ENCODE peak calls at places on chromosome X, in eight cellular contexts. H is GM23338, S is left lung, V is upper lobe of left lung, U is cardiac fibroblast, N is chondrocyte, R is OCI-LY7, T is mesothelial cell of epicardium. X is an unnamed sample.

GRCh38 chrX:11704725-11705495 is 39.2 kb upstream of the ARHGAP6 start:
- DNase-seq in R (no peak), S (no peak), V (no peak), N (no peak), T (no peak), H (peak; percentile 1), U (peak; percentile 26), X (no peak)

GRCh38 chrX:101232316-101232715 is 12.7 kb downstream of the DRP2 start:
- DNase-seq in R (no peak), V (no peak), H (no peak), S (no peak), N (no peak), U (no peak), T (no peak), X (no peak)

GRCh38 chrX:38332505-38332904 is 5.2 kb upstream of the RPGR start:
- DNase-seq in H (no peak), T (no peak), S (no peak), N (no peak), R (no peak), U (no peak), V (no peak), X (no peak)

GRCh38 chrX:71941145-71941544 is 30.5 kb downstream of the NHSL2 start:
- DNase-seq in S (no peak), V (no peak), R (no peak), U (no peak), T (no peak), H (no peak), N (no peak), X (no peak)

GRCh38 chrX:125108926-125109325 is 210.7 kb upstream of the TEX13C start:
- DNase-seq in V (no peak), N (no peak), H (no peak), R (no peak), U (no peak), T (no peak), S (no peak), X (no peak)

GRCh38 chrX:98405376-98405775 is 1521.7 kb downstream of the RPA4 start:
- DNase-seq in U (no peak), N (no peak), R (no peak), T (no peak), H (no peak), V (no peak), S (no peak), X (no peak)

GRCh38 chrX:135740683-135741149 is 27.3 kb downstream of the CT45A3 start:
- DNase-seq in R (peak; percentile 5), T (no peak), N (peak; percentile 68), V (no peak), S (no peak), U (no peak), H (peak; percentile 78), X (peak; percentile 61)

GRCh38 chrX:103311401-103311785 is 603 bp upstream of the BEX2 start:
- DNase-seq in N (no peak), S (no peak), U (no peak), V (no peak), H (no peak), T (no peak), R (no peak), X (no peak)

GRCh38 chrX:104330966-104331365 is 76.2 kb upstream of the ESX1 start:
- DNase-seq in H (no peak), U (peak; percentile 29), R (no peak), T (no peak), S (no peak), N (no peak), V (no peak), X (no peak)

GRCh38 chrX:16300831-16301230 is 133.6 kb downstream of the MAGEB17 start:
- DNase-seq in V (no peak), H (no peak), T (no peak), U (no peak), R (no peak), N (no peak), S (no peak), X (no peak)

GRCh38 chrX:49001521-49002090 is 458 bp downstream of the GRIPAP1 start:
- DNase-seq in U (peak; percentile 46), N (peak; percentile 56), V (peak; percentile 32), R (peak; percentile 79), S (no peak), T (no peak), H (peak; percentile 70), X (peak; percentile 51)

GRCh38 chrX:74242050-74242449 is 61.9 kb upstream of the ZCCHC13 start:
- DNase-seq in U (peak; percentile 49), R (no peak), H (no peak), S (no peak), T (no peak), V (no peak), N (no peak), X (no peak)

GRCh38 chrX:125709532-125709931 is 389.9 kb downstream of the TEX13C start:
- DNase-seq in H (no peak), N (peak; percentile 68), V (no peak), U (no peak), S (no peak), R (no peak), T (no peak), X (no peak)

GRCh38 chrX:7159132-7159861 is 11.3 kb upstream of the PUDP start:
- DNase-seq in H (no peak), R (no peak), T (no peak), U (no peak), V (peak; percentile 63), N (no peak), S (no peak), X (no peak)

GRCh38 chrX:53281321-53281822 is at the start of gene IQSEC2:
- DNase-seq in S (peak; percentile 89), R (no peak), N (no peak), U (peak; percentile 82), V (peak; percentile 87), T (peak; percentile 75), H (peak; percentile 59), X (no peak)

GRCh38 chrX:122866527-122866926 is 317.6 kb upstream of the GRIA3 start:
- DNase-seq in V (no peak), U (peak; percentile 8), R (no peak), S (no peak), H (no peak), N (no peak), T (no peak), X (no peak)

GRCh38 chrX:9825966-9826365 is 39.7 kb downstream of the SHROOM2 start:
- DNase-seq in H (no peak), R (no peak), T (no peak), N (no peak), S (no peak), V (no peak), U (no peak), X (no peak)

GRCh38 chrX:138034136-138034535 is 468.2 kb downstream of the ZIC3 start:
- DNase-seq in H (peak; percentile 8), N (no peak), V (no peak), T (no peak), R (no peak), U (no peak), S (no peak), X (no peak)
- TF ChIP-seq CTCF in H (peak; percentile 48), N (peak; percentile 13), V (no peak), T (no peak), R (peak; percentile 17), U (no peak), S (no peak), X (no peak)

GRCh38 chrX:112512509-112512908 is 167.2 kb downstream of the LHFPL1 start:
- DNase-seq in H (peak; percentile 45), N (no peak), R (no peak), U (no peak), T (no peak), V (no peak), S (no peak), X (no peak)
- TF ChIP-seq CTCF in H (peak; percentile 52), N (peak; percentile 21), R (no peak), U (no peak), T (no peak), V (no peak), S (no peak), X (no peak)

DNA sequence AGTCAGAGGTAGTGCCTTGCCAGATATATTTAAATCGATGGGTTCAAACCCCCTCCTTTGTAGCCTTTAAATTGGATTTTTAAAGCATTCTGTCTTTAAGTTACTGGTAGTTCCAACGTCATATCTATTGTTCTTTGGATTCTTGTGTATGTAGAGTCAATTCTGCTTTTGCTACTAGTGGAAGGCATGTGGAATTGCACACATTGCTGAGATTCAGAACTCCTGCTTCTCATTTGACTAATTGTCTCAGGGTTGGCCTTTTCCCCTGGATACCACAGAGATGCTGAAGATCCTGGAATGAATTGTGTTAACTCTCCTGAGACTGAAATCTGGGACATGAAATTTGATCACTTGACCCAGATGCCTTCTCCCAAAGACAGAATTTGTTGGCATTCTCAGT is 328.3 kb upstream of the RPS6KA3 start:
- DNase-seq in N (no peak), V (no peak), S (no peak), T (no peak), H (peak; percentile 59), R (no peak), U (peak; percentile 8), X (no peak)
- TF ChIP-seq CTCF in N (peak; percentile 65), V (no peak), S (no peak), T (peak; percentile 41), H (peak; percentile 39), R (no peak), U (peak; percentile 30), X (no peak)

DNA sequence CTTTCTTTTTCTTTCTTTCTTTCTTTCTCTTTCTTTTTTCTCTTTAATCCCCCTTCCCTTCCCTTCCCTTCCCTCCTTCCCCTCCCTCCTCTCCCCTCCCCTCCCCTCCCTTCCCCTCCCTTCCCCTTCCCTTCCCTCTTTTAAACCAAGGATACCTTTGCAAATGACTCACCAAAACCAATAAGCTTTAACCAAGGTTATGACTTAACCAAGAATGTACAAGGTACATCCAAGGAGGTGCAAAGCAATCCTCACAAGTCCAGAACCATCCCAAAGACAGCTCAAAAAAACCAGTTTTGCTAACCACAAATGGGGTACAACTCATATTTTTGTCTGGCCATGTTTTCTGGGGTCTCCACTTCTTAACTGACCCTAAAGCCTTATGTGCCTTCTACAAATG is 174.7 kb upstream of the PPP1R2C start:
- DNase-seq in R (no peak), N (no peak), V (no peak), T (no peak), H (no peak), S (no peak), U (no peak), X (no peak)
- TF ChIP-seq CTCF in R (no peak), N (no peak), V (no peak), T (no peak), H (no peak), S (no peak), U (no peak), X (no peak)